ENCODE peak calls at places on chromosomes 5 and 9, in six cellular contexts. E is fibroblast of lung; U is CD8-positive, alpha-beta T cell; Q is left ventricle myocardium inferior; I is GM23248; J is lower lobe of right lung. Y is an unnamed sample.

GRCh38 chr9:3224931-3225330 is 300.9 kb downstream of the RFX3 start:
- DNase-seq in E (no peak), U (no peak), Q (peak; percentile 17), I (no peak), J (no peak), Y (no peak)

GRCh38 chr9:126156898-126157297 is 169.7 kb upstream of the MVB12B start:
- DNase-seq in E (no peak), U (no peak), Q (no peak), I (no peak), J (no peak), Y (no peak)

GRCh38 chr9:133405508-133406009 is 12.3 kb downstream of the REXO4 start:
- DNase-seq in E (peak; percentile 41), U (no peak), Q (no peak), I (peak; percentile 75), J (no peak), Y (no peak)

GRCh38 chr9:105333811-105334210 is 89.4 kb downstream of the SLC44A1 start:
- DNase-seq in E (peak; percentile 45), U (no peak), Q (no peak), I (peak; percentile 68), J (no peak), Y (no peak)

GRCh38 chr5:10679336-10679988 is 81.6 kb downstream of the DAP start:
- DNase-seq in E (no peak), U (no peak), Q (no peak), I (no peak), J (no peak), Y (no peak)

GRCh38 chr9:135718616-135719015 is 16.6 kb downstream of the KCNT1 start:
- DNase-seq in E (peak; percentile 42), U (no peak), Q (no peak), I (peak; percentile 58), J (no peak), Y (no peak)

GRCh38 chr9:91825422-91825821 is 124.6 kb downstream of the ROR2 start:
- DNase-seq in E (no peak), U (no peak), Q (no peak), I (peak; percentile 89), J (no peak), Y (no peak)

GRCh38 chr9:132858756-132859155 is 19.3 kb downstream of the AK8 start:
- DNase-seq in E (no peak), U (no peak), Q (no peak), I (peak; percentile 12), J (no peak), Y (no peak)

GRCh38 chr5:157460921-157461792 is 1.1 kb downstream of the NIPAL4 start:
- DNase-seq in E (no peak), U (no peak), Q (no peak), I (no peak), J (no peak), Y (no peak)

GRCh38 chr5:78627175-78627574 is 21.4 kb downstream of the LHFPL2 start:
- DNase-seq in E (peak; percentile 34), U (no peak), Q (no peak), I (peak; percentile 56), J (no peak), Y (no peak)

GRCh38 chr9:126348911-126349550 is 22.4 kb downstream of the MVB12B start:
- DNase-seq in E (no peak), U (no peak), Q (no peak), I (no peak), J (no peak), Y (no peak)

GRCh38 chr5:1294839-1295649 is at the start of gene TERT:
- DNase-seq in E (no peak), U (peak; percentile 41), Q (no peak), I (no peak), J (peak; percentile 32), Y (no peak)

GRCh38 chr5:159331099-159331973 is 1.0 kb upstream of the IL12B start:
- DNase-seq in E (peak; percentile 43), U (peak; percentile 56), Q (peak; percentile 72), I (peak; percentile 62), J (peak; percentile 81), Y (peak; percentile 28)

GRCh38 chr5:158531899-158532298 is 567.8 kb downstream of the EBF1 start:
- DNase-seq in E (no peak), U (no peak), Q (no peak), I (no peak), J (no peak), Y (no peak)

GRCh38 chr5:141870871-141871270 is 7.3 kb downstream of the PCDH1 start:
- DNase-seq in E (no peak), U (no peak), Q (peak; percentile 12), I (peak; percentile 60), J (no peak), Y (no peak)

GRCh38 chr9:79477955-79478751 is 93.6 kb upstream of the TLE4 start:
- DNase-seq in E (peak; percentile 28), U (no peak), Q (no peak), I (peak; percentile 24), J (no peak), Y (no peak)

GRCh38 chr5:10564838-10565784 is 1.2 kb downstream of the ANKRD33B start:
- DNase-seq in E (peak; percentile 14), U (no peak), Q (peak; percentile 44), I (peak; percentile 47), J (peak; percentile 61), Y (no peak)

GRCh38 chr5:121053055-121053985 is 589.2 kb downstream of the PRR16 start:
- DNase-seq in E (no peak), U (no peak), Q (no peak), I (no peak), J (no peak), Y (no peak)

GRCh38 chr9:85432599-85432998 is 309.2 kb downstream of the AGTPBP1 start:
- DNase-seq in E (no peak), U (no peak), Q (no peak), I (no peak), J (no peak), Y (no peak)

GRCh38 chr9:37621299-37621934 is 29.0 kb upstream of the TOMM5 start:
- DNase-seq in E (no peak), U (no peak), Q (no peak), I (no peak), J (no peak), Y (no peak)
- H3K27ac ChIP-seq in E (no peak overlapping the region), U (no peak overlapping the region), Q (no peak overlapping the region), I (no peak overlapping the region), J (no peak overlapping the region), Y (no peak overlapping the region)

DNA sequence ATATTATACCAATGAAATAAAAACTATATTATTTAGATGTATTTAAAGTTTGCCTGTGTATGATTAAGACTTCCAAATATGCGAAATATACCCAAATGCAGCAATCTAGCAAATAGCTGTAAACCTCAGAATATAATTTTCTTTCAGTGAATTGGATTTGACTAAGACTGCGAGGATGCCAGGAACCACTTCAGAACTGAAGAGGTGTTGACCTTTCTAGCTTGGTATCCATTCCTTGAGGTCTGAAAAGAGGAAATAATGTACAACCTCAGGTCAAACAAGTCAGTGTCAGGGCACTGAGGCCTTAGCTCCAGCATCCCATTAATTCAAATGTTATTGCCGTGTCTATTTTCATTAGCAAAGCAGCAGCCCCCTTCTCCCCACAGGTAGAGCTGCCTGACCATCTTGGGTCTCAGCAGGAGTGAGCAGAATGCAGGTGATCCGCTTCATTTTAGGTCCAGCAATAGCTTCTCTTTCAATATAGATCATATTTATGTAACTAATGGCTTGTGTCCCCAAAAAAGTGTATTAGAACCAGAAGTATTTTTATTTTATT is 100.1 kb downstream of the KIAA1958 start:
- DNase-seq in E (peak; percentile 69), U (no peak), Q (no peak), I (peak; percentile 35), J (no peak), Y (no peak)
- H3K27ac ChIP-seq in E (no peak overlapping the region), U (no peak overlapping the region), Q (no peak overlapping the region), I (no peak overlapping the region), J (no peak overlapping the region), Y (no peak overlapping the region)

GRCh38 chr9:94772128-94772527 is 45.6 kb downstream of the AOPEP start:
- DNase-seq in E (no peak), U (no peak), Q (no peak), I (no peak), J (no peak), Y (no peak)
- H3K27ac ChIP-seq in E (no peak overlapping the region), U (no peak overlapping the region), Q (no peak overlapping the region), I (no peak overlapping the region), J (no peak overlapping the region), Y (no peak overlapping the region)

GRCh38 chr9:76884823-76885222 is 21.1 kb downstream of the PRUNE2 start:
- DNase-seq in E (no peak), U (no peak), Q (no peak), I (no peak), J (no peak), Y (no peak)

GRCh38 chr9:76887951-76888350 is 18.0 kb downstream of the PRUNE2 start:
- DNase-seq in E (peak; percentile 26), U (no peak), Q (no peak), I (no peak), J (no peak), Y (no peak)

GRCh38 chr9:76883341-76883740 is 22.6 kb downstream of the PRUNE2 start:
- DNase-seq in E (no peak), U (no peak), Q (no peak), I (no peak), J (no peak), Y (no peak)

GRCh38 chr9:76887003-76887821 is 18.7 kb downstream of the PRUNE2 start:
- DNase-seq in E (peak; percentile 46), U (no peak), Q (no peak), I (peak; percentile 24), J (no peak), Y (no peak)

DNA sequence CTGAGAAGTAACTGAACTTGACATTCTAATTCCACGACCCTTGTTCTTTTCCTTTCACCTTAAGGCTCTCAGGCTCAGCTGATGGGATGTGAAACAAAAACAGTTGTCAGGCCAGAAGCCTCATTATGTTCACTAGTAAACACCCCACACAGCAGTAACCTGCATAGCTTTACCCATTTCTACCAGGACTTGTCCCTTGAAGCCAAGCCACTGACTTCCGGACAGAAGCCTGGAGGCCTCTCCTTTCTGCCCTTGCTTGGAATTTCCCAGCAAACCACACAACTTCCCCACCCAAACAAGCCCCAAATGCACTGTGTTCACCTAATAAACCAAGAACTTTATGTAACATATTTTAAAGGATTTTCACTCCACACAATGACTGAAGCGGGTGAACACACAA is 19.6 kb downstream of the PRUNE2 start:
- DNase-seq in E (no peak), U (no peak), Q (no peak), I (no peak), J (no peak), Y (no peak)
- H3K27ac ChIP-seq in E (no peak overlapping the region), U (no peak overlapping the region), Q (no peak overlapping the region), I (no peak overlapping the region), J (no peak overlapping the region), Y (no peak overlapping the region)

DNA sequence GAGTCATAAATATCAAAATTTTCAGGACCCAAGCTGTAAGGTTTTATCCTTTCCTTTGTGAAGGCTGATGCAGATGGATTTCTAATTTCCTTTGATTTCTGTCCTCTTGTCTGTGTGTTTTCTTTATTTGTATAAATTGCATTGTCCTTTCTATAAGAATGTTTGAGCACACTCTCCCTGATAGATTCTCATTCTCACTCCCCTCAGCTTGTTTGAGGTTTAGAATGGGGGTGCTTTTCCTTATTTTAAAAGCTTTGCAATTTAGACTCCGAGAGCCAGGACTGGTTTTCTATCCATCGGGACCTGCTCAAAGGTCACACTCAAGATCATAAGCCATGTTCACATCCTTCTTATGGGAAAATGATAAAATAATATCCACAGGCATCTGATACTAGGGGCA is 127.5 kb upstream of the TMEM161B start:
- DNase-seq in E (no peak), U (no peak), Q (no peak), I (no peak), J (no peak), Y (no peak)
- H3K27ac ChIP-seq in E (no peak overlapping the region), U (no peak overlapping the region), Q (no peak overlapping the region), I (no peak overlapping the region), J (no peak overlapping the region), Y (peak overlapping the region; percentile 62)

GRCh38 chr5:41526699-41527098 is 16.3 kb upstream of the PLCXD3 start:
- DNase-seq in E (no peak), U (no peak), Q (no peak), I (no peak), J (no peak), Y (no peak)
- H3K27ac ChIP-seq in E (no peak overlapping the region), U (no peak overlapping the region), Q (peak overlapping the region; percentile 76), I (peak overlapping the region; percentile 77), J (no peak overlapping the region), Y (no peak overlapping the region)

GRCh38 chr9:22097712-22098111 is 88.6 kb upstream of the CDKN2B start:
- DNase-seq in E (peak; percentile 93), U (no peak), Q (no peak), I (peak; percentile 86), J (no peak), Y (no peak)
- H3K27ac ChIP-seq in E (no peak overlapping the region), U (no peak overlapping the region), Q (no peak overlapping the region), I (peak overlapping the region; percentile 30), J (no peak overlapping the region), Y (no peak overlapping the region)

Y was measured in tibial nerve.